ENCODE peak calls at places on chromosomes 12 and 14, in nine cellular contexts. M is kidney epithelial cell; P is GM04504; I is fibroblast of lung; R is effector memory CD4-positive, alpha-beta T cell; U is fibroblast of mammary gland; C is activated T-helper 1 cell treated with anti-CD3 and anti-CD28 coated beads, Interleukin-12 subunit alpha, Interleukin-12 subunit beta, Interleukin-2, Interleukin-4 antibody, amounts not matched to agents 30 ng/mL and 10 ng/mL and 1 ng/mL, durations not matched to agents 14 hours and 24 hours and 36 hours; S is kidney tubule cell; Q is trophoblast cell. J is an unnamed sample.

GRCh38 chr14:53152627-53152908 is 555 bp downstream of the DDHD1 start:
- DNase-seq in M (no peak), P (peak), I (peak), R (no peak), U (no peak), C (no peak), S (no peak), Q (no peak), J (no peak)

GRCh38 chr12:106769546-106769945 is 4.9 kb upstream of the RIC8B start:
- DNase-seq in M (no peak), P (no peak), I (peak), R (no peak), U (peak), C (no peak), S (peak), Q (no peak), J (no peak)

GRCh38 chr12:5000204-5000603 is 43.5 kb upstream of the KCNA5 start:
- DNase-seq in M (no peak), P (no peak), I (no peak), R (no peak), U (no peak), C (no peak), S (no peak), Q (no peak), J (no peak)

GRCh38 chr12:16352481-16352880 is 5.0 kb downstream of the MGST1 start:
- DNase-seq in M (no peak), P (no peak), I (peak), R (no peak), U (peak), C (no peak), S (peak), Q (no peak), J (no peak)

GRCh38 chr12:32535260-32535999 is 136.1 kb downstream of the FGD4 start:
- DNase-seq in M (no peak), P (no peak), I (peak), R (no peak), U (peak), C (no peak), S (peak), Q (no peak), J (no peak)

GRCh38 chr12:6468283-6468575 is 2.2 kb downstream of the VAMP1 start:
- DNase-seq in M (no peak), P (no peak), I (peak), R (no peak), U (peak), C (no peak), S (no peak), Q (no peak), J (no peak)

GRCh38 chr14:73740921-73741326 is 26.7 kb upstream of the PNMA1 start:
- DNase-seq in M (no peak), P (no peak), I (peak), R (no peak), U (peak), C (no peak), S (peak), Q (peak), J (no peak)

GRCh38 chr12:110365743-110366473 is 37.6 kb downstream of the ANAPC7 start:
- DNase-seq in M (no peak), P (no peak), I (no peak), R (no peak), U (no peak), C (no peak), S (no peak), Q (no peak), J (no peak)

GRCh38 chr12:81835783-81836182 is 76.6 kb upstream of the PPFIA2 start:
- DNase-seq in M (no peak), P (no peak), I (no peak), R (no peak), U (no peak), C (no peak), S (no peak), Q (no peak), J (no peak)

GRCh38 chr12:6090786-6091185 is 33.7 kb downstream of the VWF start:
- DNase-seq in M (no peak), P (no peak), I (peak), R (no peak), U (peak), C (no peak), S (no peak), Q (no peak), J (no peak)

GRCh38 chr12:113473942-113474341 is 2.3 kb upstream of the LHX5 start:
- DNase-seq in M (no peak), P (no peak), I (no peak), R (no peak), U (no peak), C (no peak), S (peak), Q (no peak), J (no peak)

GRCh38 chr14:55869397-55870049 is 248.7 kb upstream of the PELI2 start:
- DNase-seq in M (no peak), P (no peak), I (no peak), R (no peak), U (peak), C (no peak), S (peak), Q (no peak), J (no peak)

GRCh38 chr12:65962921-65963883 is 138.9 kb downstream of the HMGA2 start:
- DNase-seq in M (no peak), P (no peak), I (no peak), R (no peak), U (no peak), C (no peak), S (peak), Q (no peak), J (no peak)

J was measured in T-helper 9 cell.